ENCODE peak calls at places on chromosomes 6 and 20, in eight cellular contexts. One of them, this sample, is unnamed.
A peak's percentile ranks its signal among the peaks of the same experiment; 100 is the strongest.

GRCh38 chr20:59802471-59803221 is 130.8 kb downstream of the SYCP2 start:
- DNase-seq in cerebellar nuclear complex: no peak
- DNase-seq in NCI-H1417: no peak
- DNase-seq in coronary artery: peak; percentile 53
- DNase-seq in NCI-H1436: no peak
- DNase-seq in activated CD4-positive, alpha-beta T cell treated with anti-CD3 and anti-CD28 coated beads, Interleukin-2, amount 10 ng/mL, durations not matched to agents 7 days and 5 days: no peak
- DNase-seq in DMS153: no peak
- DNase-seq in T-helper 1 cell: no peak
- DNase-seq in this sample: no peak

GRCh38 chr20:29873946-29874345 is 1383.5 kb upstream of the DEFB115 start:
- DNase-seq in cerebellar nuclear complex: no peak
- DNase-seq in NCI-H1417: peak; percentile 43
- DNase-seq in coronary artery: peak; percentile 79
- DNase-seq in NCI-H1436: no peak
- DNase-seq in activated CD4-positive, alpha-beta T cell treated with anti-CD3 and anti-CD28 coated beads, Interleukin-2, amount 10 ng/mL, durations not matched to agents 7 days and 5 days: no peak
- DNase-seq in DMS153: no peak
- DNase-seq in T-helper 1 cell: peak; percentile 30
- DNase-seq in this sample: no peak

GRCh38 chr6:46215777-46216176 is 45.0 kb upstream of the ENPP5 start:
- DNase-seq in cerebellar nuclear complex: no peak
- DNase-seq in NCI-H1417: no peak
- DNase-seq in coronary artery: no peak
- DNase-seq in NCI-H1436: no peak
- DNase-seq in activated CD4-positive, alpha-beta T cell treated with anti-CD3 and anti-CD28 coated beads, Interleukin-2, amount 10 ng/mL, durations not matched to agents 7 days and 5 days: no peak
- DNase-seq in DMS153: no peak
- DNase-seq in T-helper 1 cell: no peak
- DNase-seq in this sample: no peak

GRCh38 chr20:1841554-1842140 is 53.6 kb upstream of the SIRPA start:
- DNase-seq in cerebellar nuclear complex: no peak
- DNase-seq in NCI-H1417: peak; percentile 21
- DNase-seq in coronary artery: no peak
- DNase-seq in NCI-H1436: no peak
- DNase-seq in activated CD4-positive, alpha-beta T cell treated with anti-CD3 and anti-CD28 coated beads, Interleukin-2, amount 10 ng/mL, durations not matched to agents 7 days and 5 days: no peak
- DNase-seq in DMS153: no peak
- DNase-seq in T-helper 1 cell: no peak
- DNase-seq in this sample: no peak

GRCh38 chr20:59074456-59074855 is 31.9 kb upstream of the PRELID3B start:
- DNase-seq in cerebellar nuclear complex: no peak
- DNase-seq in NCI-H1417: no peak
- DNase-seq in coronary artery: no peak
- DNase-seq in NCI-H1436: no peak
- DNase-seq in activated CD4-positive, alpha-beta T cell treated with anti-CD3 and anti-CD28 coated beads, Interleukin-2, amount 10 ng/mL, durations not matched to agents 7 days and 5 days: no peak
- DNase-seq in DMS153: no peak
- DNase-seq in T-helper 1 cell: no peak
- DNase-seq in this sample: no peak

GRCh38 chr6:144106206-144106605 is 10.8 kb upstream of the SF3B5 start:
- DNase-seq in cerebellar nuclear complex: no peak
- DNase-seq in NCI-H1417: no peak
- DNase-seq in coronary artery: no peak
- DNase-seq in NCI-H1436: no peak
- DNase-seq in activated CD4-positive, alpha-beta T cell treated with anti-CD3 and anti-CD28 coated beads, Interleukin-2, amount 10 ng/mL, durations not matched to agents 7 days and 5 days: no peak
- DNase-seq in DMS153: no peak
- DNase-seq in T-helper 1 cell: no peak
- DNase-seq in this sample: no peak

GRCh38 chr6:21074484-21074883 is 519.1 kb upstream of the SOX4 start:
- DNase-seq in cerebellar nuclear complex: no peak
- DNase-seq in NCI-H1417: no peak
- DNase-seq in coronary artery: no peak
- DNase-seq in NCI-H1436: no peak
- DNase-seq in activated CD4-positive, alpha-beta T cell treated with anti-CD3 and anti-CD28 coated beads, Interleukin-2, amount 10 ng/mL, durations not matched to agents 7 days and 5 days: no peak
- DNase-seq in DMS153: no peak
- DNase-seq in T-helper 1 cell: no peak
- DNase-seq in this sample: no peak

GRCh38 chr6:29752451-29753308 is 29.4 kb downstream of the HLA-F start:
- DNase-seq in cerebellar nuclear complex: peak; percentile 31
- DNase-seq in NCI-H1417: peak; percentile 9
- DNase-seq in coronary artery: peak; percentile 94
- DNase-seq in NCI-H1436: peak; percentile 7
- DNase-seq in activated CD4-positive, alpha-beta T cell treated with anti-CD3 and anti-CD28 coated beads, Interleukin-2, amount 10 ng/mL, durations not matched to agents 7 days and 5 days: peak; percentile 86
- DNase-seq in DMS153: peak; percentile 70
- DNase-seq in T-helper 1 cell: peak; percentile 78
- DNase-seq in this sample: peak; percentile 84

GRCh38 chr6:106574729-106575458 is 54.4 kb downstream of the RTN4IP1 start:
- DNase-seq in cerebellar nuclear complex: no peak
- DNase-seq in NCI-H1417: no peak
- DNase-seq in coronary artery: no peak
- DNase-seq in NCI-H1436: no peak
- DNase-seq in activated CD4-positive, alpha-beta T cell treated with anti-CD3 and anti-CD28 coated beads, Interleukin-2, amount 10 ng/mL, durations not matched to agents 7 days and 5 days: no peak
- DNase-seq in DMS153: peak; percentile 60
- DNase-seq in T-helper 1 cell: no peak
- DNase-seq in this sample: no peak

GRCh38 chr20:48761023-48761785 is 66.6 kb downstream of the PREX1 start:
- DNase-seq in cerebellar nuclear complex: no peak
- DNase-seq in NCI-H1417: peak; percentile 14
- DNase-seq in coronary artery: no peak
- DNase-seq in NCI-H1436: no peak
- DNase-seq in activated CD4-positive, alpha-beta T cell treated with anti-CD3 and anti-CD28 coated beads, Interleukin-2, amount 10 ng/mL, durations not matched to agents 7 days and 5 days: peak; percentile 75
- DNase-seq in DMS153: no peak
- DNase-seq in T-helper 1 cell: peak; percentile 26
- DNase-seq in this sample: no peak

GRCh38 chr20:62524486-62524885 is 48.7 kb upstream of the GATA5 start:
- DNase-seq in cerebellar nuclear complex: no peak
- DNase-seq in NCI-H1417: no peak
- DNase-seq in coronary artery: no peak
- DNase-seq in NCI-H1436: no peak
- DNase-seq in activated CD4-positive, alpha-beta T cell treated with anti-CD3 and anti-CD28 coated beads, Interleukin-2, amount 10 ng/mL, durations not matched to agents 7 days and 5 days: no peak
- DNase-seq in DMS153: no peak
- DNase-seq in T-helper 1 cell: no peak
- DNase-seq in this sample: no peak

GRCh38 chr6:166274163-166274562 is 34.0 kb downstream of the PRR18 start:
- DNase-seq in cerebellar nuclear complex: no peak
- DNase-seq in NCI-H1417: no peak
- DNase-seq in coronary artery: no peak
- DNase-seq in NCI-H1436: no peak
- DNase-seq in activated CD4-positive, alpha-beta T cell treated with anti-CD3 and anti-CD28 coated beads, Interleukin-2, amount 10 ng/mL, durations not matched to agents 7 days and 5 days: no peak
- DNase-seq in DMS153: no peak
- DNase-seq in T-helper 1 cell: no peak
- DNase-seq in this sample: no peak

GRCh38 chr20:43409041-43409913 is 48.4 kb upstream of the SRSF6 start:
- DNase-seq in cerebellar nuclear complex: no peak
- DNase-seq in NCI-H1417: peak; percentile 68
- DNase-seq in coronary artery: no peak
- DNase-seq in NCI-H1436: peak; percentile 1
- DNase-seq in activated CD4-positive, alpha-beta T cell treated with anti-CD3 and anti-CD28 coated beads, Interleukin-2, amount 10 ng/mL, durations not matched to agents 7 days and 5 days: peak; percentile 12
- DNase-seq in DMS153: peak; percentile 23
- DNase-seq in T-helper 1 cell: no peak
- DNase-seq in this sample: no peak

GRCh38 chr6:37928217-37928616 is 108.7 kb downstream of the ZFAND3 start:
- DNase-seq in cerebellar nuclear complex: no peak
- DNase-seq in NCI-H1417: no peak
- DNase-seq in coronary artery: no peak
- DNase-seq in NCI-H1436: no peak
- DNase-seq in activated CD4-positive, alpha-beta T cell treated with anti-CD3 and anti-CD28 coated beads, Interleukin-2, amount 10 ng/mL, durations not matched to agents 7 days and 5 days: no peak
- DNase-seq in DMS153: no peak
- DNase-seq in T-helper 1 cell: no peak
- DNase-seq in this sample: no peak

GRCh38 chr6:108608453-108609275 is 47.9 kb downstream of the FOXO3 start:
- DNase-seq in cerebellar nuclear complex: no peak
- DNase-seq in NCI-H1417: no peak
- DNase-seq in coronary artery: no peak
- DNase-seq in NCI-H1436: no peak
- DNase-seq in activated CD4-positive, alpha-beta T cell treated with anti-CD3 and anti-CD28 coated beads, Interleukin-2, amount 10 ng/mL, durations not matched to agents 7 days and 5 days: no peak
- DNase-seq in DMS153: no peak
- DNase-seq in T-helper 1 cell: no peak
- DNase-seq in this sample: no peak

GRCh38 chr20:64080013-64080812 is at the start of gene OPRL1:
- DNase-seq in cerebellar nuclear complex: no peak
- DNase-seq in NCI-H1417: peak; percentile 38
- DNase-seq in coronary artery: no peak
- DNase-seq in NCI-H1436: no peak
- DNase-seq in activated CD4-positive, alpha-beta T cell treated with anti-CD3 and anti-CD28 coated beads, Interleukin-2, amount 10 ng/mL, durations not matched to agents 7 days and 5 days: no peak
- DNase-seq in DMS153: no peak
- DNase-seq in T-helper 1 cell: peak; percentile 54
- DNase-seq in this sample: no peak

GRCh38 chr6:167699141-167700036 is 127.3 kb upstream of the AFDN start:
- DNase-seq in cerebellar nuclear complex: no peak
- DNase-seq in NCI-H1417: no peak
- DNase-seq in coronary artery: no peak
- DNase-seq in NCI-H1436: no peak
- DNase-seq in activated CD4-positive, alpha-beta T cell treated with anti-CD3 and anti-CD28 coated beads, Interleukin-2, amount 10 ng/mL, durations not matched to agents 7 days and 5 days: peak; percentile 70
- DNase-seq in DMS153: no peak
- DNase-seq in T-helper 1 cell: no peak
- DNase-seq in this sample: peak; percentile 76

GRCh38 chr20:50067461-50067860 is 45.5 kb downstream of the UBE2V1 start:
- DNase-seq in cerebellar nuclear complex: no peak
- DNase-seq in NCI-H1417: no peak
- DNase-seq in coronary artery: no peak
- DNase-seq in NCI-H1436: no peak
- DNase-seq in activated CD4-positive, alpha-beta T cell treated with anti-CD3 and anti-CD28 coated beads, Interleukin-2, amount 10 ng/mL, durations not matched to agents 7 days and 5 days: no peak
- DNase-seq in DMS153: no peak
- DNase-seq in T-helper 1 cell: no peak
- DNase-seq in this sample: no peak

GRCh38 chr6:150934380-150934779 is 68.9 kb downstream of the MTHFD1L start:
- DNase-seq in cerebellar nuclear complex: no peak
- DNase-seq in NCI-H1417: no peak
- DNase-seq in coronary artery: no peak
- DNase-seq in NCI-H1436: no peak
- DNase-seq in activated CD4-positive, alpha-beta T cell treated with anti-CD3 and anti-CD28 coated beads, Interleukin-2, amount 10 ng/mL, durations not matched to agents 7 days and 5 days: no peak
- DNase-seq in DMS153: no peak
- DNase-seq in T-helper 1 cell: no peak
- DNase-seq in this sample: no peak

This sample was measured in germinal center.